ENCODE peak calls at places on chromosomes 4 and X, in four cellular contexts. B, P, M and V are unnamed samples.

GRCh38 chr4:67234296-67234695 is 311.0 kb downstream of the CENPC start:
- DNase-seq in M (no peak), P (no peak), B (no peak), V (no peak)

GRCh38 chr4:56937262-56937661 is 29.6 kb downstream of the REST start:
- DNase-seq in P (no peak), B (no peak), M (no peak), V (no peak)

GRCh38 chr4:77734928-77735327 is 84.2 kb downstream of the CNOT6L start:
- DNase-seq in B (no peak), P (peak), M (no peak), V (no peak)

GRCh38 chr4:20253272-20253798 is 1.6 kb downstream of the SLIT2 start:
- DNase-seq in B (no peak), M (peak), P (peak), V (no peak)

GRCh38 chrX:19857131-19857530 is 30.3 kb downstream of the SH3KBP1 start:
- DNase-seq in P (no peak), M (no peak), B (no peak), V (no peak)

GRCh38 chr4:152935661-152936445 is at the start of gene FHDC1:
- DNase-seq in M (peak), P (no peak), B (no peak), V (peak)

GRCh38 chr4:88697588-88698329 is at the start of gene NAP1L5:
- DNase-seq in B (peak), M (peak), P (no peak), V (peak)

GRCh38 chrX:78543281-78543680 is 115.8 kb downstream of the RTL3 start:
- DNase-seq in P (no peak), B (no peak), M (no peak), V (no peak)

GRCh38 chr4:48746608-48747374 is 33.3 kb downstream of the FRYL start:
- DNase-seq in M (no peak), P (no peak), B (no peak), V (no peak)

GRCh38 chrX:41329101-41329500 is 4.9 kb upstream of the DDX3X start:
- DNase-seq in B (no peak), M (no peak), P (no peak), V (no peak)

GRCh38 chrX:86002076-86002896 is 45.1 kb downstream of the CHM start:
- DNase-seq in M (no peak), P (no peak), B (no peak), V (no peak)

GRCh38 chr4:18166925-18167324 is 145.4 kb upstream of the LCORL start:
- DNase-seq in M (no peak), P (no peak), B (no peak), V (no peak)

GRCh38 chr4:42348247-42348646 is 49.0 kb upstream of the SHISA3 start:
- DNase-seq in P (no peak), B (no peak), M (no peak), V (no peak)

GRCh38 chr4:90824266-90825167 is 697.3 kb downstream of the CCSER1 start:
- DNase-seq in M (no peak), P (no peak), B (no peak), V (no peak)

GRCh38 chr4:174538876-174539250 is 16.6 kb upstream of the HPGD start:
- DNase-seq in M (no peak), P (no peak), B (no peak), V (no peak)

GRCh38 chr4:48483777-48484493 is 792 bp downstream of the SLC10A4 start:
- DNase-seq in P (no peak), M (peak), B (no peak), V (no peak)

GRCh38 chr4:167779280-167779679 is 313.1 kb upstream of the ANXA10 start:
- DNase-seq in B (no peak), M (no peak), P (no peak), V (no peak)

GRCh38 chrX:40150503-40150902 is 52.7 kb upstream of the BCOR start:
- DNase-seq in P (no peak), M (no peak), B (no peak), V (no peak)

GRCh38 chr4:76078033-76078613 is 3.6 kb downstream of the ART3 start:
- DNase-seq in M (no peak), B (no peak), P (no peak), V (no peak)

GRCh38 chr4:110869114-110869513 is 246.2 kb upstream of the PITX2 start:
- DNase-seq in B (no peak), P (no peak), M (no peak), V (no peak)

GRCh38 chrX:21881881-21882574 is 26.2 kb downstream of the YY2 start:
- DNase-seq in P (no peak), M (no peak), B (no peak), V (no peak)

GRCh38 chr4:158541506-158541905 is 19.8 kb downstream of the RXFP1 start:
- DNase-seq in P (no peak), B (no peak), M (no peak), V (no peak)

GRCh38 chr4:112532267-112532666 is 16.3 kb upstream of the NEUROG2 start:
- DNase-seq in M (no peak), P (no peak), B (no peak), V (no peak)

GRCh38 chr4:6443035-6444023 is 29.1 kb downstream of the PPP2R2C start:
- DNase-seq in P (no peak), M (no peak), B (no peak), V (no peak)

GRCh38 chrX:53086464-53086863 is 4.3 kb downstream of the TSPYL2 start:
- DNase-seq in P (no peak), M (no peak), B (peak), V (no peak)

GRCh38 chr4:145132521-145133098 is 34.5 kb downstream of the ABCE1 start:
- DNase-seq in M (no peak), P (peak), B (no peak), V (no peak)

GRCh38 chr4:86895692-86896488 is 3.7 kb upstream of the C4orf36 start:
- DNase-seq in P (peak), B (no peak), M (no peak), V (no peak)
- H3K27ac ChIP-seq in P (no peak), B (no peak), M (no peak), V (no peak)

GRCh38 chr4:22389240-22389871 is 126.5 kb downstream of the ADGRA3 start:
- DNase-seq in P (peak), M (no peak), B (no peak), V (peak)

GRCh38 chr4:22391548-22391947 is 124.3 kb downstream of the ADGRA3 start:
- DNase-seq in P (no peak), M (no peak), B (no peak), V (no peak)

GRCh38 chr4:22384154-22384553 is 131.7 kb downstream of the ADGRA3 start:
- DNase-seq in P (no peak), B (no peak), M (no peak), V (no peak)

GRCh38 chr4:22385615-22386014 is 130.3 kb downstream of the ADGRA3 start:
- DNase-seq in P (no peak), B (no peak), M (no peak), V (no peak)
- H3K27ac ChIP-seq in P (no peak), B (no peak), M (no peak), V (no peak)

DNA sequence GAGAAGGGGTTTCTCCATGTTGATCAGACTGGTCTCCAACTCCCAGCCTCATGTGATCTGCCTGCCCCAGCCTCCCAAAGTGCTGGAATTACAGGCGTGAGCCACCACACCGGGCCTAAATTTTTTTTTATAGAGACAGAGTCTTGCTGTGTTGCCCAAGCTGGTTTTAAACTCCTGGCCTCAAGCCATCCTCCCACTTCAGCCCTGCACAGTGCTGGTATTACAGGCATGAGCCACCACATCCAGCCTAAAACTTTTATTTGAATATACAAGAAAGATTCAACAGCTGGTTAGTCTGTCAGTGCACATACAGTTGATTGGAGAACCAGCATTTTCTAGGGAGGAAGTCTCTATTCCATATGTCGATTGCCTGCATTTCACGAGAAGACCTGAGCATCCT is 91.2 kb downstream of the LRP2BP start:
- DNase-seq in B (no peak), M (no peak), P (no peak), V (no peak)
- H3K27ac ChIP-seq in B (peak), M (no peak), P (no peak), V (no peak)

DNA sequence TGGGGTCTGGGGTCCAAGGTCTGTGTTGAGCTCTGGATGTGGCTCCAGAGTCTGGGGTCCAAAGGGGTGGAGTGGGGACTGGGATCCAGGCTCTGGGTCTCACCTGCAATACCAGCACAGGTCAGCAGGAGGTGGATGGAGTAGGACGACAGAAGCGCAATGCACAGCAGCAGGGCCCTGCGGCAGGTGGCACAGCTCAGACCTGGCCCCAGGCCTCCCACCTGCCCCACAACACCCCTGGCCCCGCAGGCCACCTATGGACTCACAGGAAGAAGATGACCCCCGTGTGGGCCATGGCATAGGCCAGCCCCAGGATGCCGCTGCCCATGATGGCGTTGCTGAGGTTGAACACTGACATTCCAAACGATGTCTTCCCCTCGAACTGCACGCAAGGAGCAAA is 3.4 kb downstream of the SLC38A5 start:
- DNase-seq in M (no peak), B (no peak), P (no peak), V (no peak)
- H3K27ac ChIP-seq in M (no peak), B (no peak), P (no peak), V (no peak)

DNA sequence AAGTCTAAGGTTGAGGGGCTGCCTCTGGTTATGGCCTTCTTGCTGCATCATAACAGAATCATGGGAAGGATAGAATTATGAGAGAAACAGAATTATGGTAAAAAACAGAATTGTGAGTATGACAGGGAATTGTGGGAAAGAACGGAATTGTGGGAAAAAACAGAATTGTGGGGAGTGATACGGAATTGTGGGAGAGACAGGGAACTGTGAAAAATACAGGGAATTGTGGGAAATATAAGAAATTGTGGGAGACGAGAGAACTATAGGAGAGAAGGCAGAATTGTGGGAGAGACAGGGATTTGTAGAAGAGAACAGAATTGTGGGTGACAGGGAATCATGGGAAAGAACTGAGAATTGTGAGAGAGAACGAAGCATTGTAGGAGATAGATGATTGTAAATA is 159.1 kb downstream of the FRMPD4 start:
- DNase-seq in B (no peak), P (no peak), M (no peak), V (no peak)
- H3K27ac ChIP-seq in B (no peak), P (no peak), M (no peak), V (no peak)